ENCODE peak calls at places on chromosomes 16 and 17, in nine cellular contexts. Q is ovary, B is uterus, X is A549, K is tibial nerve, H is right lobe of liver, P is stomach, S is heart left ventricle, N is prostate gland. V is an unnamed sample. For H3K4me1, the result is how much of the 10 kb centered on the place peaks cover.

GRCh38 chr16:31537362-31537921 is 9.7 kb downstream of the AHSP start:
- DNase-seq in Q (no peak), B (no peak), X (no peak), K (no peak), H (no peak), P (no peak), S (no peak), N (no peak), V (no peak)

GRCh38 chr16:86922311-86922710 is 344.0 kb downstream of the FOXL1 start:
- DNase-seq in Q (no peak), B (no peak), X (no peak), K (no peak), H (no peak), P (no peak), S (no peak), N (no peak), V (no peak)

GRCh38 chr17:4648741-4649140 is 7.3 kb upstream of the ALOX15 start:
- DNase-seq in Q (no peak), B (no peak), X (no peak), K (no peak), H (no peak), P (no peak), S (no peak), N (no peak), V (no peak)

GRCh38 chr17:50719144-50719923 is at the start of gene LUC7L3:
- DNase-seq in Q (peak), B (peak), X (peak), K (peak), H (peak), P (peak), S (peak), N (peak), V (peak)

GRCh38 chr17:78043031-78043430 is 84.5 kb downstream of the TNRC6C start:
- DNase-seq in Q (no peak), B (no peak), X (no peak), K (no peak), H (no peak), P (no peak), S (no peak), N (no peak), V (no peak)

GRCh38 chr17:18043491-18043890 is 4.3 kb downstream of the GID4 start:
- DNase-seq in Q (no peak), B (no peak), X (no peak), K (no peak), H (no peak), P (no peak), S (no peak), N (no peak), V (no peak)

GRCh38 chr17:50173335-50173941 is 7.6 kb downstream of the SGCA start:
- DNase-seq in Q (peak), B (peak), X (no peak), K (no peak), H (no peak), P (no peak), S (peak), N (no peak), V (no peak)

GRCh38 chr16:83715217-83715920 is 92.4 kb upstream of the HSBP1 start:
- DNase-seq in Q (no peak), B (no peak), X (no peak), K (no peak), H (no peak), P (peak), S (no peak), N (peak), V (no peak)

GRCh38 chr17:75271955-75272847 is 1.2 kb upstream of the MIF4GD start:
- DNase-seq in Q (no peak), B (peak), X (no peak), K (no peak), H (no peak), P (no peak), S (peak), N (peak), V (peak)

GRCh38 chr16:66728117-66728787 is 23.2 kb downstream of the DYNC1LI2 start:
- DNase-seq in Q (peak), B (peak), X (peak), K (no peak), H (no peak), P (peak), S (peak), N (peak), V (peak)

GRCh38 chr17:48330386-48330785 is 99.6 kb downstream of the SKAP1 start:
- DNase-seq in Q (no peak), B (no peak), X (no peak), K (no peak), H (no peak), P (no peak), S (no peak), N (no peak), V (no peak)

GRCh38 chr16:85349413-85350145 is 237.3 kb upstream of the CIBAR2 start:
- DNase-seq in Q (no peak), B (no peak), X (no peak), K (no peak), H (no peak), P (no peak), S (no peak), N (peak), V (no peak)

GRCh38 chr17:78804777-78805176 is 22.7 kb upstream of the CYTH1 start:
- DNase-seq in Q (no peak), B (no peak), X (no peak), K (no peak), H (no peak), P (no peak), S (peak), N (no peak), V (no peak)

GRCh38 chr16:81036751-81037350 is 1.2 kb downstream of the ATMIN start:
- DNase-seq in Q (no peak), B (no peak), X (no peak), K (no peak), H (no peak), P (no peak), S (peak), N (no peak), V (peak)

GRCh38 chr17:10777131-10777805 is 26.6 kb downstream of the TMEM238L start:
- DNase-seq in Q (no peak), B (no peak), X (no peak), K (no peak), H (no peak), P (no peak), S (no peak), N (no peak), V (no peak)

GRCh38 chr16:11315499-11315898 is 29.8 kb upstream of the RMI2 start:
- DNase-seq in Q (no peak), B (no peak), X (no peak), K (no peak), H (no peak), P (no peak), S (no peak), N (no peak), V (no peak)

GRCh38 chr17:78828470-78829185 is 12.0 kb downstream of the USP36 start:
- DNase-seq in Q (no peak), B (no peak), X (peak), K (no peak), H (no peak), P (no peak), S (no peak), N (no peak), V (peak)

GRCh38 chr17:38589462-38590114 is 16.2 kb downstream of the SRCIN1 start:
- DNase-seq in Q (no peak), B (no peak), X (no peak), K (no peak), H (no peak), P (no peak), S (no peak), N (no peak), V (no peak)

GRCh38 chr16:71230122-71230845 is at the start of gene HYDIN:
- DNase-seq in Q (peak), B (no peak), X (peak), K (no peak), H (peak), P (no peak), S (no peak), N (peak), V (peak)

GRCh38 chr16:70663524-70664324 is 17.4 kb downstream of the IL34 start:
- DNase-seq in Q (no peak), B (no peak), X (no peak), K (no peak), H (no peak), P (no peak), S (no peak), N (no peak), V (no peak)

GRCh38 chr16:81526935-81527334 is 82.3 kb downstream of the CMIP start:
- DNase-seq in Q (peak), B (no peak), X (no peak), K (no peak), H (peak), P (no peak), S (peak), N (peak), V (no peak)

GRCh38 chr16:66154801-66155200 is 211.7 kb upstream of the CDH5 start:
- DNase-seq in Q (no peak), B (no peak), X (no peak), K (no peak), H (no peak), P (no peak), S (no peak), N (no peak), V (no peak)

DNA sequence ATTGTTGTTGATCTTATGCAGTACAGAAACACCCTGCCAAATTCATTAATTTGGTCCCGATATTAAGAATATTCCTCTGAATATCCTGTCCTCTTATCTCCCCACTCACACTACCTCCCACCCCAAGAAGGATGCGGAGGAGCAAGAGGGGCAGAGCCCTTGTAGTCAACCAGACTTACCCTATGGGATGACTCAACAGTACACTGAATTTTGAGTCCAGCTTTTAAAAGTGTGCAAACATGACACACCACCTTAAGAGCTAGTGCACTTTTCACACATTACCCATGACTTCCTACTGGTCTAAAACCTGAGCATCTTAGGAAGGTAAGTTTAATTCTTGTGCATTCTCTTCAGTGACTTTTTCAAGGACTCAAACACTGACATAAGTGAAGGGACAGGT is 9.5 kb downstream of the USP22 start:
- DNase-seq in Q (no peak), B (no peak), X (no peak), K (no peak), H (no peak), P (no peak), S (no peak), N (no peak), V (no peak)
- H3K4me1 ChIP-seq in Q (under half), B (under half), X (half or more), K (half or more), H (under half), P (half or more), S (half or more), N (under half), V (under half)

GRCh38 chr17:1179635-1180433 is at the start of gene ABR:
- DNase-seq in Q (peak), B (peak), X (peak), K (no peak), H (peak), P (peak), S (peak), N (peak), V (peak)
- TF ChIP-seq POLR2A in Q (peak), B (no peak), X (no peak), K (peak), H (no peak), P (no peak), S (no peak), N (no peak), V (no peak)

GRCh38 chr17:76710863-76711611 is at the start of gene MXRA7:
- DNase-seq in Q (peak), B (peak), X (peak), K (peak), H (peak), P (peak), S (peak), N (peak), V (peak)

GRCh38 chr17:76706817-76707216 is 3.9 kb downstream of the MXRA7 start:
- DNase-seq in Q (no peak), B (no peak), X (no peak), K (no peak), H (no peak), P (no peak), S (no peak), N (no peak), V (no peak)

GRCh38 chr17:76709077-76709950 is 1.5 kb downstream of the MXRA7 start:
- DNase-seq in Q (peak), B (peak), X (no peak), K (peak), H (peak), P (peak), S (peak), N (peak), V (peak)

GRCh38 chr17:76704799-76705198 is 6.0 kb downstream of the MXRA7 start:
- DNase-seq in Q (no peak), B (no peak), X (no peak), K (no peak), H (no peak), P (no peak), S (no peak), N (no peak), V (no peak)

GRCh38 chr17:76707985-76708807 is 2.6 kb downstream of the MXRA7 start:
- DNase-seq in Q (no peak), B (no peak), X (no peak), K (no peak), H (no peak), P (no peak), S (no peak), N (no peak), V (peak)
- TF ChIP-seq CTCF in Q (no peak), B (no peak), X (peak), K (peak), H (no peak), P (no peak), S (peak), N (no peak), V (no peak)

GRCh38 chr17:80929449-80929848 is 62.2 kb upstream of the CHMP6 start:
- DNase-seq in Q (no peak), B (no peak), X (no peak), K (no peak), H (peak), P (no peak), S (no peak), N (no peak), V (no peak)
- H3K4me1 ChIP-seq in Q (under half), B (under half), X (under half), K (under half), H (under half), P (under half), S (under half), N (under half), V (under half)

GRCh38 chr16:56640076-56640475 is 1.6 kb downstream of the MT1A start:
- DNase-seq in Q (no peak), B (no peak), X (no peak), K (no peak), H (no peak), P (no peak), S (no peak), N (no peak), V (no peak)

GRCh38 chr16:56636616-56637413 is 1.7 kb upstream of the MT1A start:
- DNase-seq in Q (no peak), B (no peak), X (no peak), K (no peak), H (no peak), P (no peak), S (no peak), N (no peak), V (no peak)

GRCh38 chr16:56635441-56635967 is 3.0 kb upstream of the MT1A start:
- DNase-seq in Q (no peak), B (no peak), X (no peak), K (no peak), H (peak), P (no peak), S (no peak), N (no peak), V (no peak)

GRCh38 chr16:56639045-56639444 is 579 bp downstream of the MT1A start:
- DNase-seq in Q (no peak), B (no peak), X (no peak), K (no peak), H (peak), P (no peak), S (no peak), N (no peak), V (no peak)

GRCh38 chr16:56637814-56638750 is at the start of gene MT1A:
- DNase-seq in Q (peak), B (peak), X (peak), K (peak), H (peak), P (peak), S (peak), N (peak), V (peak)
- TF ChIP-seq POLR2A in Q (peak), B (peak), X (peak), K (peak), H (peak), P (peak), S (no peak), N (peak), V (peak)

GRCh38 chr17:40791808-40792436 is 7.8 kb downstream of the KRT28 start:
- DNase-seq in Q (no peak), B (no peak), X (peak), K (peak), H (no peak), P (no peak), S (no peak), N (no peak), V (no peak)
- TF ChIP-seq CTCF in Q (peak), B (peak), X (peak), K (peak), H (peak), P (no peak), S (peak), N (no peak), V (peak)

DNA sequence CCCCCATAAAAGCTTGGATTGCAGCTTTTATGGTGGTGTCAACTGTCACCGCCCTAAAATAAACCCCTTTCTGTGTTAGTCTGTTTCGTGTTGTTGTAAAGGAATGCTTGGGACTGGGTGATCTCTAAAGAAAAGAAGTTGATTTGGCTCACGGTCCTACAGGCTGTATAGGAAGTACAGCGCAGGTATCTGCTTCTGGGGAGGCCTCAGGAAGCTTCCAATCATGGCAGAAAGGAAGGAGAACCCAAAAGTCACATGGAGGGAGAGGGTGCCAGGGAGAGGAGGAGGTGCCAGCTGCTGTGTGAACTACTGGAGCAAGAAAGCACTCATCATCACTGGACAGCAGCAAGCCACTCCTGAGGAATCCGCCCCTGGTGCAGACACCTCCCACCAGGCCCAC is 5.9 kb upstream of the CACNA1H start:
- DNase-seq in Q (no peak), B (no peak), X (no peak), K (no peak), H (no peak), P (no peak), S (no peak), N (no peak), V (no peak)
- H3K4me1 ChIP-seq in Q (under half), B (under half), X (under half), K (under half), H (under half), P (under half), S (under half), N (under half), V (under half)

GRCh38 chr17:81735181-81736102 is 23.4 kb downstream of the SLC25A10 start:
- DNase-seq in Q (no peak), B (no peak), X (peak), K (no peak), H (peak), P (peak), S (no peak), N (peak), V (no peak)
- TF ChIP-seq POLR2A in Q (no peak), B (no peak), X (no peak), K (no peak), H (no peak), P (no peak), S (no peak), N (peak), V (no peak)

GRCh38 chr17:60577147-60577925 is 22.7 kb upstream of the PPM1D start:
- DNase-seq in Q (peak), B (peak), X (no peak), K (peak), H (no peak), P (no peak), S (peak), N (peak), V (peak)
- TF ChIP-seq CTCF in Q (peak), B (peak), X (peak), K (peak), H (no peak), P (no peak), S (peak), N (no peak), V (no peak)